ENCODE peak calls at places on chromosomes 7 and 10, in four cellular contexts. G is heart left ventricle, U is tibial nerve, V is PC-3. Y is an unnamed sample.

GRCh38 chr10:62582804-62583208 is 208.6 kb downstream of the ZNF365 start:
- DNase-seq in G (peak; percentile 75), U (peak; percentile 55), V (peak; percentile 86), Y (no peak)

GRCh38 chr7:22344655-22345054 is 12.3 kb downstream of the RAPGEF5 start:
- DNase-seq in G (no peak), U (no peak), V (no peak), Y (no peak)

GRCh38 chr10:12194752-12195271 is 879 bp downstream of the NUDT5 start:
- DNase-seq in G (no peak), U (no peak), V (peak; percentile 1), Y (no peak)

GRCh38 chr7:76358053-76358477 is 726 bp downstream of the YWHAG start:
- DNase-seq in U (peak; percentile 60), G (peak; percentile 78), V (peak; percentile 31), Y (peak; percentile 28)

GRCh38 chr10:43369921-43370320 is 1.5 kb upstream of the FXYD4 start:
- DNase-seq in U (no peak), V (no peak), G (no peak), Y (no peak)

GRCh38 chr7:116969371-116969902 is 16.1 kb downstream of the ST7 start:
- DNase-seq in U (no peak), V (no peak), G (no peak), Y (no peak)

GRCh38 chr7:13988011-13988410 is 1.5 kb downstream of the ETV1 start:
- DNase-seq in V (peak; percentile 9), G (no peak), U (no peak), Y (no peak)

GRCh38 chr7:143043391-143043790 is 8.8 kb upstream of the OR6V1 start:
- DNase-seq in G (no peak), V (no peak), U (no peak), Y (no peak)

GRCh38 chr10:73577788-73578187 is 13.4 kb downstream of the USP54 start:
- DNase-seq in U (peak; percentile 39), G (peak; percentile 76), V (peak; percentile 99), Y (no peak)

GRCh38 chr10:77016278-77016815 is 621.3 kb downstream of the KCNMA1 start:
- DNase-seq in U (no peak), V (peak; percentile 99), G (no peak), Y (no peak)

GRCh38 chr7:106285801-106286492 is 1.2 kb upstream of the NAMPT start:
- DNase-seq in U (no peak), G (no peak), V (no peak), Y (no peak)

GRCh38 chr7:17939670-17940301 is 508 bp downstream of the SNX13 start:
- DNase-seq in G (peak; percentile 47), V (peak; percentile 38), U (no peak), Y (peak; percentile 38)

GRCh38 chr10:16742165-16742960 is 74.9 kb downstream of the RSU1 start:
- DNase-seq in V (no peak), G (no peak), U (no peak), Y (no peak)

GRCh38 chr10:24853661-24854060 is 98.7 kb downstream of the PRTFDC1 start:
- DNase-seq in V (no peak), G (no peak), U (no peak), Y (no peak)
- H3K4me1 ChIP-seq in V (peaks cover 36% of the 10 kb centered on the region), G (peaks cover 2% of the 10 kb centered on the region), U (peaks cover 11% of the 10 kb centered on the region), Y (no peaks in the 10 kb centered on the region)

DNA sequence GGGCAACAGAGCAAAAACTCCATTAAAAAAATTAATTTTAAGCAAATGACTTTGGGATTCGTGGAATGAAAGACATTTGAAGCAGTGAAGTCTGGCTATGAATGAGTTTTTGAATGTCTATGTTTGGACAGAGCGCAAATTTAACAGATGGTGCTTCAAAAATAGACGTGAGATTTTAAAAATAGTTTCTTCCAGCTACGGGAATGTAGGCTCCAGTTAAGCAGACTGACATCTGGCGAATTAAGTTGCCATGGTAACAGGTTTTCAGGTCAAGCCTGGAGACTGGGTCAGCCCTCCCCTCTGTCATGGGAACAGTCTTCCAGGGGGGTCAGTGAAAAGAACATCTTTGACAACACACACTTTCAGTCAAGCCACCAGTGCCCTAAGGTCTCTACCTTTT is 62.0 kb downstream of the MYOF start:
- DNase-seq in U (no peak), G (peak; percentile 55), V (no peak), Y (no peak)
- H3K36me3 ChIP-seq in U (peaks cover 11% of the 10 kb centered on the region), G (peaks cover 4% of the 10 kb centered on the region), V (peaks cover 51% of the 10 kb centered on the region), Y (no peaks in the 10 kb centered on the region)

GRCh38 chr7:98199131-98199530 is 12.1 kb upstream of the BHLHA15 start:
- DNase-seq in G (no peak), U (no peak), V (no peak), Y (no peak)
- H3K4me3 ChIP-seq in G (no peak overlapping the region), U (no peak overlapping the region), V (no peak overlapping the region), Y (no peak overlapping the region)

DNA sequence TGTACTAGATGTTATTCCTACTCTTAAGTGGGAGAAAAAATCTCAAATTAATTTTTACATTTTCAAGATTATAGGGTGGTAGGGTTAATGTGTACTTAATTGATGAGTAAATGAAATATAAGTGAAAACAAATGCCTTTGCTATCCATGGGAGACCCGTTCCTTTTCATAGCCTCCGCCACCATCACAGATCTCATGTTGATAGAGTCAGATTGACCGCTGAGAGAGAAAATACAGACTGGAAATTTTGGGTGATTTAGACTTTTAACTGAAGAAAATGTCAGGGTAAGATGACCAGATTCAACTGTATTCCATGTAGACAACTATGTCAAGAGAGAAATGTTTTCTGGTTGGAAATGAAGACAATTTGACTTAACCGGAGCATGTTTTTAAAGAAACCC is 446.2 kb downstream of the AUTS2 start:
- DNase-seq in U (no peak), V (no peak), G (no peak), Y (no peak)
- H3K4me1 ChIP-seq in U (peaks cover 23% of the 10 kb centered on the region), V (no peaks in the 10 kb centered on the region), G (peaks cover 7% of the 10 kb centered on the region), Y (no peaks in the 10 kb centered on the region)

DNA sequence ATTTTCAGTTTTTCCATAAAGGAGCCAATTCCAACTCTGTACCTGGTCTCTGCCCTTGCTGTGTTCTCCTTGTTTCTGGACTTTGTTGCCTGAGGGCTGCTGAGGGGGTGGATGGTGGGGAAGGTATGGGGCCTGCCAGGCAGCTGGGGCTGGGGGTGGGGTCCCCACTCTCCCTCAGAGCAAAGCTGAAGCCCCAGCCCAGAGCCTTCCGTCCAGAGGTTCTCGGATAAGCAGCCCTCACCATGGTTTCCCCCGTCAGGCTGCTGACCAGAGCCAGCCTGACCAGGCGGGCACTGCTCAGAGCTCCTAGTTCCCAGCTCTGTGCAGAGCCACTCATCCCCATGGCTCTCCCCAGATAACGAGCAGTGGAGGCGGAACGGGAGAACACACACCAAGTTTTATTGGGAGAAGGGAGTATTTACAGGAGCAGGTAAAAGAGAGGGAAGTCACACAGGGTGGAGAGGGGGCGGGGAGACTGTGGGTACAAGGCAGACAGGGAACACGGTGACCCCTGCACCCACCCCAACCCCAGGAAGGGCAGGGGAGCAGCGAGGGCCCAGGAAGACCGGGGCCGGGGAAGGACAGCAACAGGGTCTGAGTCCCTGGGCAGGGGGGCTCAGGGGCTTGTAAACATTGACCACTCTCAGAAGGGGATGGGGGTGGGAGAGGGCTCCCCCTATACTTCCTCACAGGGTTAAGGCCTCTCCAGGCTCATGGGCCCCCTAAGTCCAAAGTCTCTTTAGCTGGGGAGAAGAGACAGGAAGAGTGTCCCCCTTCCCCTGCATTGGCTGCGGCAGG is 5.8 kb downstream of the GNB2 start:
- DNase-seq in U (no peak), G (no peak), V (no peak), Y (no peak)
- H3K36me3 ChIP-seq in U (peaks cover 66% of the 10 kb centered on the region), G (peaks cover 76% of the 10 kb centered on the region), V (peaks cover 17% of the 10 kb centered on the region), Y (peaks cover 60% of the 10 kb centered on the region)

GRCh38 chr10:45428611-45429510 is 54.8 kb downstream of the ALOX5 start:
- DNase-seq in G (no peak), U (no peak), V (no peak), Y (no peak)
- H3K4me3 ChIP-seq in G (no peak overlapping the region), U (no peak overlapping the region), V (no peak overlapping the region), Y (no peak overlapping the region)

DNA sequence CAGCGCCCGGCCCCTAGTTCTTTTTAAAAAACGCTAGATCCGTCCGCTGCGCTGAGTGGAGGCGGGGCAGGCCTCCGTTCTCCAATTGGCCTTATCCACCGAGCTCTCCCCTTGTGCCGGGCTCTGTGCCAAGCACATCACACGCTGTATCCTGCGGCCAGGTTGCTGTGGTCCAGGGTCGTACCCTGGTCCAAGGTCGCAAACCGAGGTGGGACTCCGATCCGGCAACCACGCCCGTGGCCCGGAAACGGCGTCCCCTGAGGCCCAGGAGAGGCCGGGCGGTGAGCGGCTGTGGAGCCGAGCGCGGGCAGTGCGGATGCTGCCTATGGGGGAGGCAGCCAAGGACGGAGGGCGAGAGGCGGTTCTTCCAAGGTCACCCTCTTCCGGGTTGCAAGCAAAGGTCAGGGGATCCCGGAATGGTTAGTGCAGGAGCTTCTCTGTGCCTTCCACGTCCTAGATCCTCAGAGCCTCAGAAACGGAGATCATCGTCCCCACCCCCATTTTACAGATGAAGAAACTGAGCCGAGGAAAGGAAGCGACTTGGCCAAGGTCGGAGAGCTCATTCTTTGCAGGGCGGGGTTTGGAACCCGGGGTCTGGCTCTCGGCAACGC is 72.4 kb upstream of the LRRC4 start:
- DNase-seq in V (no peak), U (peak; percentile 32), G (peak; percentile 59), Y (no peak)
- H3K4me1 ChIP-seq in V (no peaks in the 10 kb centered on the region), U (peaks cover 18% of the 10 kb centered on the region), G (no peaks in the 10 kb centered on the region), Y (peaks cover 15% of the 10 kb centered on the region)

GRCh38 chr7:98232276-98232585 is 19.8 kb downstream of the TECPR1 start:
- DNase-seq in U (no peak), G (no peak), V (no peak), Y (no peak)
- H3K36me3 ChIP-seq in U (peaks cover 96% of the 10 kb centered on the region), G (peaks cover 41% of the 10 kb centered on the region), V (no peaks in the 10 kb centered on the region), Y (peaks cover 44% of the 10 kb centered on the region)

Y was measured in effector memory CD4-positive, alpha-beta T cell.